ENCODE peak calls at places on chromosomes 13 and 19, in eight cellular contexts. W is AG04449, C is colonic mucosa, O is right atrium auricular region, N is spleen, G is GM06990, I is mammary epithelial cell, V is mucosa of descending colon. D is an unnamed sample.

GRCh38 chr19:28169168-28169862 is 1043.6 kb downstream of the UQCRFS1 start:
- DNase-seq in W (no peak), C (no peak), O (no peak), N (no peak), G (no peak), I (no peak), V (no peak), D (no peak)

GRCh38 chr13:95948646-95949045 is 104.6 kb downstream of the UGGT2 start:
- DNase-seq in W (no peak), C (no peak), O (no peak), N (no peak), G (no peak), I (peak), V (no peak), D (no peak)

GRCh38 chr13:27542220-27542619 is 78.1 kb downstream of the LNX2 start:
- DNase-seq in W (no peak), C (no peak), O (no peak), N (no peak), G (no peak), I (no peak), V (no peak), D (no peak)

GRCh38 chr19:6161271-6161850 is 25.9 kb downstream of the ACSBG2 start:
- DNase-seq in W (no peak), C (peak), O (peak), N (no peak), G (peak), I (peak), V (peak), D (no peak)

GRCh38 chr13:38255600-38255999 is 94.1 kb upstream of the UFM1 start:
- DNase-seq in W (no peak), C (no peak), O (no peak), N (no peak), G (no peak), I (no peak), V (no peak), D (no peak)

GRCh38 chr19:49808762-49809154 is 4.3 kb downstream of the FUZ start:
- DNase-seq in W (no peak), C (peak), O (peak), N (peak), G (peak), I (peak), V (peak), D (peak)

GRCh38 chr13:51006067-51006800 is 96.6 kb downstream of the RNASEH2B start:
- DNase-seq in W (no peak), C (no peak), O (no peak), N (no peak), G (no peak), I (no peak), V (peak), D (no peak)

GRCh38 chr13:53545340-53545941 is 516.8 kb downstream of the OLFM4 start:
- DNase-seq in W (no peak), C (no peak), O (no peak), N (no peak), G (no peak), I (no peak), V (no peak), D (no peak)

GRCh38 chr19:39582891-39583625 is 19.3 kb upstream of the LGALS13 start:
- DNase-seq in W (no peak), C (no peak), O (no peak), N (no peak), G (peak), I (no peak), V (peak), D (no peak)

GRCh38 chr13:79297128-79297527 is 108.9 kb downstream of the RBM26 start:
- DNase-seq in W (no peak), C (no peak), O (no peak), N (no peak), G (no peak), I (no peak), V (no peak), D (no peak)

GRCh38 chr13:51804295-51805172 is 571 bp upstream of the DHRS12 start:
- DNase-seq in W (no peak), C (peak), O (no peak), N (peak), G (no peak), I (no peak), V (peak), D (no peak)

GRCh38 chr13:40993119-40993518 is 26.0 kb downstream of the ELF1 start:
- DNase-seq in W (no peak), C (no peak), O (no peak), N (no peak), G (no peak), I (no peak), V (no peak), D (no peak)

GRCh38 chr13:110479215-110479545 is 82.3 kb downstream of the RAB20 start:
- DNase-seq in W (no peak), C (no peak), O (no peak), N (no peak), G (no peak), I (no peak), V (no peak), D (no peak)

GRCh38 chr13:30857018-30857417 is 49.1 kb upstream of the MEDAG start:
- DNase-seq in W (no peak), C (no peak), O (no peak), N (no peak), G (no peak), I (no peak), V (no peak), D (no peak)

GRCh38 chr13:90201198-90201597 is 1146.3 kb upstream of the MIR17HG start:
- DNase-seq in W (no peak), C (no peak), O (no peak), N (no peak), G (no peak), I (peak), V (no peak), D (no peak)

GRCh38 chr19:48646192-48646911 is 365 bp upstream of the CA11 start:
- DNase-seq in W (no peak), C (peak), O (peak), N (peak), G (peak), I (peak), V (peak), D (no peak)

GRCh38 chr19:2507109-2507508 is 31.2 kb downstream of the GADD45B start:
- DNase-seq in W (no peak), C (peak), O (no peak), N (no peak), G (no peak), I (peak), V (peak), D (no peak)

GRCh38 chr19:56612737-56613136 is 17.6 kb downstream of the ZNF71 start:
- DNase-seq in W (no peak), C (no peak), O (no peak), N (no peak), G (no peak), I (no peak), V (no peak), D (no peak)

GRCh38 chr13:108195146-108195545 is 20.2 kb downstream of the LIG4 start:
- DNase-seq in W (no peak), C (no peak), O (no peak), N (no peak), G (no peak), I (no peak), V (no peak), D (no peak)

GRCh38 chr19:4619668-4620294 is 19.5 kb upstream of the TNFAIP8L1 start:
- DNase-seq in W (no peak), C (no peak), O (no peak), N (no peak), G (no peak), I (no peak), V (no peak), D (no peak)

GRCh38 chr13:44312898-44313551 is 60.6 kb upstream of the SERP2 start:
- DNase-seq in W (peak), C (peak), O (no peak), N (no peak), G (no peak), I (peak), V (peak), D (peak)

GRCh38 chr13:44311011-44311481 is 62.6 kb upstream of the SERP2 start:
- DNase-seq in W (no peak), C (no peak), O (no peak), N (no peak), G (no peak), I (peak), V (no peak), D (no peak)

GRCh38 chr13:44309771-44310767 is 63.6 kb upstream of the SERP2 start:
- DNase-seq in W (no peak), C (peak), O (peak), N (no peak), G (no peak), I (no peak), V (peak), D (no peak)

GRCh38 chr13:44312131-44312530 is 61.5 kb upstream of the SERP2 start:
- DNase-seq in W (no peak), C (no peak), O (no peak), N (no peak), G (no peak), I (no peak), V (no peak), D (no peak)

DNA sequence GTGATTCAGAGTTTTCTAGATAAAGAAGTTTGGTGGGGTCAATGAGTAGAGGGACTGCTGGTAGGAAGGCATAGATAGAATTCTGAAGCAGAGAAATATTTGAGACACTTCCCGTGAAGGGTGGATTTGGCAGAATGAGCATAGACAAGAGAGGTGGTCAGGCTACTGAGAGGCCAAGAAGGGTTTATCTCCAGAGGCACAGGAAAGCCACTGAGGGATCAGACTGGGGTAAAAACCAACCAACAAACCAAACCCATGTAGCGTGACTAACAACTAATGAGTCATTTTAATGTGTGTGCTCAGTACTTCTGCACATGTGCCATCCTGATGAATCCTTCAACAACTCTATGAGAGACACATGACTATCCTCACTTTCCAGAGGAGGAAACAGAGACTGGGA is 60.0 kb upstream of the SERP2 start:
- DNase-seq in W (no peak), C (no peak), O (no peak), N (no peak), G (no peak), I (peak), V (no peak), D (peak)
- H3K4me3 ChIP-seq in W (no peak), C (no peak), O (no peak), N (no peak), G (no peak), I (no peak), V (no peak), D (no peak)

GRCh38 chr13:45370922-45371406 is 30.0 kb upstream of the TPT1 start:
- DNase-seq in W (no peak), C (peak), O (peak), N (peak), G (peak), I (no peak), V (peak), D (peak)
- TF ChIP-seq CTCF in W (peak), C (peak), O (peak), N (peak), G (peak), I (peak), V (peak), D (peak)

DNA sequence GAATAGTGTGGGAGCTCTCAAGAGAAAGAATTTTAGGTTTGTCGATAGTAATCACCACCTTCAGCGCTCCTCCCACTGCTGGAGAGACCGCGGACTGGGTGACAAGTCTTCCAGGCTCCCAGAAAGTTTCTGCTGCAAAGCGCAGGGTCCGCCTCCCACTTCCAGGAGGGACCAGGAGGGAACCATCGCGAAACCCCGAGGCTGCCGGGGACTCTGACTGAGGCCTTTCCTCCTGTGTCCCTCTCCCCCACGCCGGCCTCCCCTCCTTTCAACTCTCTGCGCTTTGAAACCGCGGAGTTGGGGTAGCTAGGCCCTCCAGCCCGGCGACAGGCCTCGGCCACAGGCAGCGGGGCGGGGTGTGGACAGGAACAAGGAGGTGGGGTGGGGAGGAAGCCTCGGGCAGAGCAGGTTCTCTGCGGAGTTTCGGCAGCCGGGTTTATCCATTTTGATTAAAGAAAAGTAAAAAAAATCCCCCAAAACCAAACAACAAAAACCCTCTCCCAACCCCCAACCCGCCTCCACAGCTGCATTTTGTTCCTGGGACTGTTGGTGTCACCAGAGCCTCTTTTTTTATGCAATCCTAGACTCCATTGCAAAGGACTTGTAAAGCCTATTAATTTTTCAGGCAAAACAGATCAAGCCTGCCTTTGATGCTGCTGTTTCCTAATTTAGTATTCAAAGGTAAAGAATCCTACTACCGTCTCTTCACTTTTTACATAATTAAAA is 157.2 kb downstream of the TM9SF2 start:
- DNase-seq in W (no peak), C (peak), O (peak), N (peak), G (peak), I (peak), V (peak), D (peak)
- H3K4me3 ChIP-seq in W (peak), C (peak), O (peak), N (peak), G (no peak), I (peak), V (peak), D (peak)

GRCh38 chr13:23667750-23668149 is 97.5 kb downstream of the TNFRSF19 start:
- DNase-seq in W (no peak), C (no peak), O (no peak), N (no peak), G (no peak), I (no peak), V (no peak), D (no peak)
- TF ChIP-seq CTCF in W (no peak), C (no peak), O (no peak), N (no peak), G (peak), I (no peak), V (no peak), D (no peak)

DNA sequence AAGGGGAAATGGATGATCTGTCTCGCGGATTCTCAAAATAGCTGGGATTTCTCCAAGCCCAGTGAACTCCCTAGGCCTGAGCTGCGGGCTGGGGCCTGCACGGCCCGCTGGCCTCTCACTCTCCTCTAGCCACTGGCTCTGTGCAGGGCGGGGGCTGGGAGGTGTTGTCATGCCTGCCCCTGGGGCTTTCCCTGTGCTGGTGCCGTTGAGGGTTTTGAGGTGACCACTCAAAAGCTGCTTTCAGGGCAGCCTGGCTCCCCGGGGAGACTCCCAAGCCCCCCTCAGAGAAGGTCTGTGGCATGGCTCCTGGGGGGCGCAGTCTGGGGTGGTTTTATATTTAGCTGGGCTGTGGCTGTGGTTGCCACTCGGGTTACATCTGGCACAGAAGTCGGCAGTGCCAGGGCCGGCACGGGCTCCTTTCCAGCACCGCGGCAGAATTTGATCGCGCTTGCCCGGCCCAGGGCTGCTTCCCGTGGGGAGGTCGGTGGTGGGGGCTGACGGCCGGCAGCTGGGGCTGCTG is 10.0 kb downstream of the NDUFB7 start:
- DNase-seq in W (no peak), C (no peak), O (no peak), N (no peak), G (peak), I (peak), V (no peak), D (no peak)
- H3K4me3 ChIP-seq in W (no peak), C (no peak), O (peak), N (no peak), G (no peak), I (peak), V (no peak), D (no peak)

GRCh38 chr13:94712812-94713555 is 639 bp upstream of the SOX21 start:
- DNase-seq in W (peak), C (no peak), O (no peak), N (no peak), G (peak), I (peak), V (peak), D (peak)

GRCh38 chr13:94712287-94712811 is at the start of gene SOX21:
- DNase-seq in W (no peak), C (no peak), O (no peak), N (no peak), G (peak), I (peak), V (no peak), D (no peak)

GRCh38 chr13:94711561-94712286 is 621 bp downstream of the SOX21 start:
- DNase-seq in W (no peak), C (no peak), O (no peak), N (peak), G (no peak), I (peak), V (peak), D (no peak)

GRCh38 chr13:94713556-94714182 is 1.3 kb upstream of the SOX21 start:
- DNase-seq in W (no peak), C (no peak), O (no peak), N (no peak), G (no peak), I (no peak), V (no peak), D (no peak)

DNA sequence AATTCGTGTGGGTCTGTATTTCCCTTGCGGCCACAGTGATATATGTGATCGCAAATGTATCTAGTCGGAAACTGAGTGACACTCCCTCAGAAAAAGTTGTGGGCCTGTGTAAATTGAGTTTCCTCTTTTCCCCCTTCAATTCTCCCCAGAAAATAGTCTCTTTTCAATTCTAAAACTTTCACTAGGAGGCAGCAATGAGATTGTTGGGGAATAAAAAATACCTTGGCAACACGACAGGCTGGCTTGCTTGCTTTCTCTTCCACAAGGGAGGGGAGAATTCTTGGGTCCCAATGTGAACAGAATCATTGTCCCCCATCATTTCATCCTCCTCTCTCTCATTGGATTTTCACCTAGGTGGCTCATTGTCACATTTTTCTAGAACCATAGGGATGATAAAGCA is 3.7 kb upstream of the SOX21 start:
- DNase-seq in W (no peak), C (no peak), O (no peak), N (no peak), G (no peak), I (no peak), V (no peak), D (no peak)
- TF ChIP-seq CTCF in W (no peak), C (no peak), O (no peak), N (no peak), G (no peak), I (no peak), V (no peak), D (no peak)